ENCODE peak calls at places on chromosomes 5 and 9, in five cellular contexts. T, E, R, B and K are unnamed samples.

GRCh38 chr9:74556685-74557084 is 59.5 kb downstream of the RORB start:
- DNase-seq in T (no peak), E (no peak), R (peak; percentile 30), B (no peak), K (no peak)

GRCh38 chr9:135474915-135475314 is 4.7 kb upstream of the PPP1R26 start:
- DNase-seq in T (no peak), E (peak; percentile 71), R (peak; percentile 21), B (peak; percentile 76), K (no peak)

GRCh38 chr5:105956456-105957177 is 1714.1 kb downstream of the EFNA5 start:
- DNase-seq in T (no peak), E (no peak), R (peak; percentile 3), B (no peak), K (no peak)

GRCh38 chr5:105034335-105034734 is 1471.7 kb upstream of the NUDT12 start:
- DNase-seq in T (no peak), E (no peak), R (no peak), B (no peak), K (no peak)

GRCh38 chr9:125293134-125293533 is 31.5 kb downstream of the GAPVD1 start:
- DNase-seq in T (no peak), E (no peak), R (no peak), B (no peak), K (no peak)

GRCh38 chr9:68625559-68625958 is 79.5 kb upstream of the PIP5K1B start:
- DNase-seq in T (no peak), E (no peak), R (no peak), B (no peak), K (no peak)

GRCh38 chr5:169408166-169408565 is 107.2 kb upstream of the SLIT3 start:
- DNase-seq in T (no peak), E (no peak), R (no peak), B (no peak), K (no peak)

GRCh38 chr9:80948107-80948506 is 741.2 kb downstream of the TLE1 start:
- DNase-seq in T (no peak), E (no peak), R (no peak), B (no peak), K (no peak)

GRCh38 chr5:122101636-122102285 is 23.7 kb upstream of the LOX start:
- DNase-seq in T (no peak), E (no peak), R (peak; percentile 79), B (no peak), K (no peak)

GRCh38 chr5:153964201-153965101 is 74.3 kb downstream of the FAM114A2 start:
- DNase-seq in T (no peak), E (no peak), R (no peak), B (peak; percentile 53), K (no peak)

GRCh38 chr9:91802391-91802790 is 147.6 kb downstream of the ROR2 start:
- DNase-seq in T (no peak), E (no peak), R (peak; percentile 47), B (no peak), K (no peak)

GRCh38 chr5:103894882-103895281 is 332.3 kb upstream of the NUDT12 start:
- DNase-seq in T (no peak), E (no peak), R (no peak), B (no peak), K (no peak)

GRCh38 chr9:88973281-88974045 is 17.8 kb upstream of the S1PR3 start:
- DNase-seq in T (no peak), E (no peak), R (no peak), B (no peak), K (no peak)

GRCh38 chr9:98132158-98132557 is 13.1 kb upstream of the TRIM14 start:
- DNase-seq in T (no peak), E (no peak), R (no peak), B (no peak), K (no peak)

GRCh38 chr9:104747245-104747564 is 278 bp upstream of the NIPSNAP3A start:
- DNase-seq in T (no peak), E (no peak), R (no peak), B (no peak), K (no peak)

GRCh38 chr9:114691046-114691955 is 9.3 kb upstream of the TEX48 start:
- DNase-seq in T (no peak), E (no peak), R (peak; percentile 70), B (no peak), K (peak; percentile 58)

GRCh38 chr5:95759634-95760033 is 28.5 kb downstream of the RHOBTB3 start:
- DNase-seq in T (no peak), E (no peak), R (peak; percentile 48), B (no peak), K (no peak)

GRCh38 chr5:643351-643801 is 31.2 kb downstream of the CEP72 start:
- DNase-seq in T (no peak), E (peak; percentile 36), R (no peak), B (no peak), K (no peak)

GRCh38 chr9:85040806-85041575 is 371.5 kb downstream of the NTRK2 start:
- DNase-seq in T (no peak), E (no peak), R (peak; percentile 46), B (no peak), K (no peak)

GRCh38 chr5:997711-998110 is 10.9 kb upstream of the NKD2 start:
- DNase-seq in T (peak; percentile 9), E (peak; percentile 26), R (no peak), B (no peak), K (no peak)

GRCh38 chr5:90285581-90285980 is 124.0 kb downstream of the CETN3 start:
- DNase-seq in T (no peak), E (no peak), R (no peak), B (no peak), K (no peak)

GRCh38 chr5:150243590-150243989 is 46.0 kb downstream of the CAMK2A start:
- DNase-seq in T (no peak), E (no peak), R (no peak), B (no peak), K (no peak)

GRCh38 chr5:150239794-150240122 is 49.8 kb downstream of the CAMK2A start:
- DNase-seq in T (no peak), E (no peak), R (no peak), B (no peak), K (no peak)

GRCh38 chr5:150242495-150242894 is 47.1 kb downstream of the CAMK2A start:
- DNase-seq in T (no peak), E (no peak), R (no peak), B (no peak), K (no peak)

GRCh38 chr5:150239099-150239793 is 49.4 kb downstream of the SLC6A7 start:
- DNase-seq in T (no peak), E (no peak), R (no peak), B (no peak), K (no peak)

DNA sequence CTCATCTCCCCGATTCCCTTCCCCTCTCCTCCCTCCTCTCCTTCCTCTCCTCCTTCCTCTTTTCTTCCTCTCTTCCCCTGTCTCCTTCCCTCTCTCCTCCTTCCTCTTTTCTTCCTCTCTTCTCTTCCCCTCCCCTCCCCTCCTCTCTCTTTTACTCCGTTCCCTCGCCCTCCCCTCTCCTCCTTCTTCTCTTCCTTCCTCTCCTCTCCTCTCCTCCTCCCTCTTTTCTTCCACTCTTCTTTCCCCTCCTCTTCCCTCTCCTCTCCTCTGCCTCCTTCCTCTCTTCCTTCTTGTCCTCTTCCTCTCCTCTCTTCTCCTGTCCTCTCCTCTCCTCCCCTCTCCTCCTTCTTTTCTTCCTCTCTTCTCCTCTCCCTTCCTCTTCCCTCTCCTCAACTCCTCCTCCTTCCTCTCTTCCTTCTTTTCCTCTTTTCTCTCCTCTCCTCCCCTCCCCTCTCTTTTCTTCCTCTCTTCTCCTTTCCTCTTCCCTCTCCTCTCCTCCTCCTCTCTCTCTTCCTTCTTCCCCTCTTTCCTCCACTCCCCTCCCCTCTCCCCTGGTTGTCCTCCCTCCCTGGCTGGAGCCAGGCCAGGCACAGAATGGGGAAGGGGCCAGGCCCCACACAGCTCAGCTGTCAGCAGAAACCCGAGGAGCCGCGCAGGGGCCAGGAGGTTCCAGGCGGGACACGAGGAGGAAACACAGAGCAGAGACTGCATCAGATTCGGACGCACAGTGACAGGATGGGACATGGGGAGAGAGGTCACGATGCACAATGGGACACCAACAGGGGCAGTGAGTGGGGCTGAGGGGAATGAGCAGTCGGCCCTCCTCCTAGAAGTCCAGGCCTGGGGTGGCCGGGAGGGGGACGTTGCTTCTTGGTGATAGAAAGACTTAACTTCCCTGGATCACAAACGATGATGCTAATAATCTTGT is 48.0 kb downstream of the CAMK2A start:
- DNase-seq in T (no peak), E (no peak), R (no peak), B (no peak), K (no peak)
- H3K27ac ChIP-seq in T (no peak overlapping the region), E (no peak overlapping the region), R (peak overlapping the region; percentile 7), B (no peak overlapping the region), K (no peak overlapping the region)

GRCh38 chr9:127724012-127724411 is 8.1 kb downstream of the TTC16 start:
- DNase-seq in T (peak; percentile 57), E (no peak), R (no peak), B (no peak), K (no peak)

GRCh38 chr9:127722055-127722454 is 6.2 kb downstream of the TTC16 start:
- DNase-seq in T (no peak), E (no peak), R (no peak), B (no peak), K (no peak)

GRCh38 chr9:127721391-127721821 is 5.5 kb downstream of the TTC16 start:
- DNase-seq in T (no peak), E (no peak), R (no peak), B (no peak), K (no peak)

GRCh38 chr9:127723013-127723412 is 7.1 kb downstream of the TTC16 start:
- DNase-seq in T (no peak), E (no peak), R (no peak), B (no peak), K (no peak)

DNA sequence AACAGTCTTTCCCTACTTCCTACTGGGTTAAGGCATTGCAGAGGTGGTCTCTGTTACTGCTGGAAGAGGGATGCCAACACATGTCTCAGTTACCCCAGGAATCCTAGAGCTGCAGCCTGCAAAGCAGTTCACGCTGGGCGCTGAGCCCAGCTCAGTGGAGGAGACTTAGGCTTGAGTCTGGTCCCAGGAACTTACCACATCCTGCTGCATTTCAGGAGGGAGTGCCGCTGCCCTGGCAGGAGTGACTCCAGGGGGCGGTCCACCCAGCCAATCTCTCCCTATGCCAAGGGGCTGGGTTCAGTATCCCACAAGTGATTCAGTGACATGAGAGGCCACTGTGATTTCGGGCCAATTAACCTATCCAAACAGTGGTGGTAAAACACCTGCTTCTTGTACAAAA is 7.6 kb downstream of the TTC16 start:
- DNase-seq in T (no peak), E (no peak), R (peak; percentile 74), B (no peak), K (no peak)
- TF ChIP-seq CTCF in T (no peak), E (no peak), R (peak; percentile 16), B (no peak), K (no peak)

DNA sequence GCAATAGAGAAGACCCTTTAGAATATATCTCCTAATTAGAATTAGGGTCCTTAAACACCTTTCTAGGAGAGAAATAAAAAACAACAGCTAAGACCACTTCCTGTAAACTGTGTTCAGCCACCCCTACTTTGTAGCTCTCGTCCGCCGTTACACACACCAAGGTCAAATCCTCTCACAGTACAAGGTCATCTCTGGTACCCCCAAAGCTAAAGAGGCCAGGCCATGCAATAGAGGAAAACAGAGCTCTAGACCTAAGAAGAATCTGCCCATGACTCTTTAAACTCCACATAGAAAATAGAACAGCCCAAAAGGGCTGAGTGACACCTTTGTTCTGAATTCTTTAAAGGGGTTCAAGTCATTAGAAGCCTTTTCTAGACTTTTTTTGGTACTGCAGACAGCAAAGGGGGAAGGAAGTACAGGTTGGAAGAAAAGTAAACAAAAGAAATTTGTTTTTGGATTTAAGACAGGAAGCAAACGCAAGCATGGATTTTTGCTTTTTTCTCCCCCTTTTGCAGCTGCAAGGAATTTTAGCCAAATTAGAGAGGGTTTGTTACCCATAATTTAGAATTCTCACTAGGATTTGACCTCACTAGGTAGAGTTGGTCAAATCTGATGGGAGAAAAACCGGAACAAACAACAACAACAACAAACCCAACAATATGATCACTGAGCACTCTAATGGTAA is 13.4 kb upstream of the FANCC start:
- DNase-seq in T (no peak), E (no peak), R (no peak), B (no peak), K (no peak)
- H3K9me3 ChIP-seq in T (peaks cover 5% of the 10 kb centered on the region), E (peaks cover 7% of the 10 kb centered on the region), R (peaks cover 3% of the 10 kb centered on the region), B (peaks cover 11% of the 10 kb centered on the region), K (peaks cover 13% of the 10 kb centered on the region)

GRCh38 chr5:143924311-143924710 is 112.3 kb downstream of the HMHB1 start:
- DNase-seq in T (no peak), E (no peak), R (no peak), B (no peak), K (no peak)
- H3K27ac ChIP-seq in T (no peak overlapping the region), E (no peak overlapping the region), R (no peak overlapping the region), B (no peak overlapping the region), K (no peak overlapping the region)